ENCODE peak calls at places on chromosome 2, in six cellular contexts. One of them, this sample, is unnamed.

GRCh38 chr2:207037813-207038212 is 98.5 kb downstream of the CPO start:
- DNase-seq in A172: no peak
- DNase-seq in ELR: peak
- DNase-seq in HT-29: no peak
- DNase-seq in NCI-H226: no peak
- DNase-seq in T-helper 1 cell: no peak
- DNase-seq in this sample: no peak

GRCh38 chr2:150431975-150432374 is 55.5 kb downstream of the RND3 start:
- DNase-seq in HT-29: no peak
- DNase-seq in A172: no peak
- DNase-seq in NCI-H226: no peak
- DNase-seq in ELR: no peak
- DNase-seq in T-helper 1 cell: no peak
- DNase-seq in this sample: no peak

GRCh38 chr2:179239194-179239593 is 25.4 kb downstream of the SESTD1 start:
- DNase-seq in NCI-H226: peak
- DNase-seq in ELR: peak
- DNase-seq in HT-29: peak
- DNase-seq in A172: peak
- DNase-seq in T-helper 1 cell: no peak
- DNase-seq in this sample: no peak

GRCh38 chr2:121576263-121576662 is 45.6 kb downstream of the RNU4ATAC start:
- DNase-seq in A172: no peak
- DNase-seq in NCI-H226: no peak
- DNase-seq in T-helper 1 cell: no peak
- DNase-seq in HT-29: no peak
- DNase-seq in ELR: no peak
- DNase-seq in this sample: no peak

GRCh38 chr2:8729939-8730338 is 48.1 kb downstream of the ID2 start:
- DNase-seq in T-helper 1 cell: no peak
- DNase-seq in ELR: no peak
- DNase-seq in NCI-H226: no peak
- DNase-seq in A172: peak
- DNase-seq in HT-29: peak
- DNase-seq in this sample: no peak

GRCh38 chr2:191728710-191729597 is 51.0 kb downstream of the NABP1 start:
- DNase-seq in A172: no peak
- DNase-seq in ELR: peak
- DNase-seq in T-helper 1 cell: no peak
- DNase-seq in NCI-H226: no peak
- DNase-seq in HT-29: peak
- DNase-seq in this sample: no peak

GRCh38 chr2:215536476-215536875 is 100.6 kb upstream of the FN1 start:
- DNase-seq in A172: no peak
- DNase-seq in NCI-H226: no peak
- DNase-seq in T-helper 1 cell: no peak
- DNase-seq in HT-29: peak
- DNase-seq in ELR: peak
- DNase-seq in this sample: no peak

GRCh38 chr2:187220100-187220499 is 228.0 kb downstream of the CALCRL start:
- DNase-seq in T-helper 1 cell: no peak
- DNase-seq in HT-29: no peak
- DNase-seq in NCI-H226: no peak
- DNase-seq in ELR: no peak
- DNase-seq in A172: no peak
- DNase-seq in this sample: no peak

GRCh38 chr2:27265536-27265870 is 2.7 kb upstream of the SLC30A3 start:
- DNase-seq in T-helper 1 cell: no peak
- DNase-seq in HT-29: no peak
- DNase-seq in ELR: no peak
- DNase-seq in A172: no peak
- DNase-seq in NCI-H226: no peak
- DNase-seq in this sample: no peak

GRCh38 chr2:12504443-12504842 is 212.3 kb upstream of the TRIB2 start:
- DNase-seq in NCI-H226: no peak
- DNase-seq in HT-29: no peak
- DNase-seq in ELR: peak
- DNase-seq in A172: peak
- DNase-seq in T-helper 1 cell: no peak
- DNase-seq in this sample: no peak

GRCh38 chr2:160736629-160737028 is 243.0 kb upstream of the RBMS1 start:
- DNase-seq in T-helper 1 cell: no peak
- DNase-seq in NCI-H226: peak
- DNase-seq in A172: peak
- DNase-seq in HT-29: no peak
- DNase-seq in ELR: peak
- DNase-seq in this sample: no peak

GRCh38 chr2:221370076-221370941 is 201.8 kb downstream of the EPHA4 start:
- DNase-seq in ELR: no peak
- DNase-seq in HT-29: no peak
- DNase-seq in A172: no peak
- DNase-seq in T-helper 1 cell: no peak
- DNase-seq in NCI-H226: no peak
- DNase-seq in this sample: no peak

GRCh38 chr2:101372792-101373191 is 14.5 kb downstream of the CREG2 start:
- DNase-seq in ELR: no peak
- DNase-seq in T-helper 1 cell: no peak
- DNase-seq in NCI-H226: no peak
- DNase-seq in HT-29: no peak
- DNase-seq in A172: no peak
- DNase-seq in this sample: no peak

GRCh38 chr2:213691351-213691750 is 407.1 kb downstream of the SPAG16 start:
- DNase-seq in ELR: no peak
- DNase-seq in NCI-H226: no peak
- DNase-seq in HT-29: no peak
- DNase-seq in T-helper 1 cell: no peak
- DNase-seq in A172: no peak
- DNase-seq in this sample: no peak

GRCh38 chr2:219829968-219830738 is 202.7 kb downstream of the SLC4A3 start:
- DNase-seq in HT-29: no peak
- DNase-seq in A172: no peak
- DNase-seq in ELR: no peak
- DNase-seq in NCI-H226: no peak
- DNase-seq in T-helper 1 cell: no peak
- DNase-seq in this sample: no peak

GRCh38 chr2:156340818-156341481 is 8.4 kb upstream of the NR4A2 start:
- DNase-seq in A172: no peak
- DNase-seq in ELR: peak
- DNase-seq in T-helper 1 cell: no peak
- DNase-seq in HT-29: peak
- DNase-seq in NCI-H226: no peak
- DNase-seq in this sample: no peak